ENCODE peak calls at places on chromosomes 11 and 22, in six cellular contexts. Q, L, M, D, P and F are unnamed samples.

GRCh38 chr22:30238136-30238535 is 8.4 kb downstream of the LIF start:
- DNase-seq in D (no peak), M (no peak), Q (no peak), L (no peak), P (no peak), F (no peak)

GRCh38 chr11:86678823-86679222 is 6.4 kb upstream of the ME3 start:
- DNase-seq in P (no peak), D (no peak), Q (no peak), L (no peak), M (peak), F (no peak)

GRCh38 chr22:33785283-33785991 is 134.8 kb downstream of the LARGE1 start:
- DNase-seq in M (peak), P (no peak), Q (no peak), D (no peak), L (peak), F (no peak)

GRCh38 chr22:46380581-46380980 is 45.1 kb downstream of the TRMU start:
- DNase-seq in L (no peak), D (no peak), Q (no peak), P (no peak), M (no peak), F (no peak)

GRCh38 chr22:32866953-32867352 is 65.4 kb downstream of the TIMP3 start:
- DNase-seq in Q (no peak), D (no peak), M (no peak), P (no peak), L (no peak), F (no peak)

GRCh38 chr11:90176069-90176468 is 41.6 kb downstream of the NAALAD2 start:
- DNase-seq in L (peak), D (no peak), M (no peak), P (no peak), Q (no peak), F (no peak)

GRCh38 chr22:34502821-34503220 is 563.1 kb upstream of the ISX start:
- DNase-seq in L (no peak), Q (no peak), P (no peak), D (no peak), M (no peak), F (no peak)

GRCh38 chr22:30294830-30295229 is 5.5 kb upstream of the CASTOR1 start:
- DNase-seq in M (no peak), L (no peak), Q (no peak), D (no peak), P (no peak), F (peak)

GRCh38 chr11:83726316-83726715 is 440.1 kb upstream of the CCDC90B start:
- DNase-seq in L (no peak), P (no peak), M (no peak), Q (no peak), D (no peak), F (no peak)

GRCh38 chr11:57560146-57560545 is 7.3 kb downstream of the UBE2L6 start:
- DNase-seq in D (no peak), P (no peak), M (no peak), L (peak), Q (no peak), F (no peak)

GRCh38 chr11:44708523-44709280 is 18.1 kb upstream of the TSPAN18 start:
- DNase-seq in L (no peak), M (no peak), P (no peak), D (no peak), Q (no peak), F (no peak)

GRCh38 chr11:128587415-128587814 is at the start of gene ETS1:
- DNase-seq in L (peak), P (peak), D (no peak), M (no peak), Q (no peak), F (no peak)